ENCODE peak calls at places on chromosomes 6 and 20, in five cellular contexts. Z, F, A, Y and N are unnamed samples.

GRCh38 chr6:134707342-134707982 is 242.4 kb downstream of the ALDH8A1 start:
- DNase-seq in Z (no peak), F (no peak), A (peak), Y (no peak), N (no peak)

GRCh38 chr6:31710490-31711219 is 4.0 kb downstream of the LY6G6F start:
- DNase-seq in Z (no peak), F (no peak), A (no peak), Y (no peak), N (no peak)

GRCh38 chr6:128538763-128539162 is 18.4 kb upstream of the PTPRK start:
- DNase-seq in Z (no peak), F (no peak), A (no peak), Y (no peak), N (peak)

GRCh38 chr20:25277051-25277801 is 29.3 kb downstream of the PYGB start:
- DNase-seq in Z (no peak), F (no peak), A (no peak), Y (no peak), N (no peak)

GRCh38 chr6:41680182-41680965 is 42.1 kb downstream of the MDFI start:
- DNase-seq in Z (no peak), F (no peak), A (no peak), Y (no peak), N (no peak)

GRCh38 chr6:170043150-170043819 is 247.6 kb downstream of the DLL1 start:
- DNase-seq in Z (no peak), F (no peak), A (no peak), Y (no peak), N (no peak)

GRCh38 chr6:142946181-142946923 is 1.4 kb upstream of the HIVEP2 start:
- DNase-seq in Z (peak), F (peak), A (peak), Y (peak), N (peak)

GRCh38 chr6:40541556-40542174 is 45.5 kb downstream of the LRFN2 start:
- DNase-seq in Z (no peak), F (no peak), A (no peak), Y (no peak), N (no peak)

GRCh38 chr6:42996513-42996912 is 12.1 kb downstream of the PPP2R5D start:
- DNase-seq in Z (no peak), F (no peak), A (peak), Y (no peak), N (no peak)

GRCh38 chr6:128569737-128570438 is 49.5 kb upstream of the PTPRK start:
- DNase-seq in Z (no peak), F (peak), A (peak), Y (no peak), N (peak)

GRCh38 chr6:71349976-71350615 is 61.5 kb downstream of the OGFRL1 start:
- DNase-seq in Z (no peak), F (no peak), A (no peak), Y (no peak), N (peak)

GRCh38 chr6:163419413-163420314 is 5.1 kb downstream of the QKI start:
- DNase-seq in Z (no peak), F (no peak), A (no peak), Y (no peak), N (no peak)

GRCh38 chr6:37145443-37145842 is 24.5 kb upstream of the PIM1 start:
- DNase-seq in Z (no peak), F (no peak), A (no peak), Y (no peak), N (no peak)

GRCh38 chr6:107644513-107644912 is 154.6 kb downstream of the SOBP start:
- DNase-seq in Z (no peak), F (no peak), A (no peak), Y (no peak), N (no peak)

GRCh38 chr6:3407840-3408239 is 49.0 kb downstream of the SLC22A23 start:
- DNase-seq in Z (no peak), F (no peak), A (no peak), Y (no peak), N (no peak)

GRCh38 chr6:159311618-159312017 is 142.4 kb downstream of the FNDC1 start:
- DNase-seq in Z (no peak), F (no peak), A (no peak), Y (no peak), N (no peak)

GRCh38 chr6:52391599-52391998 is 28.5 kb upstream of the EFHC1 start:
- DNase-seq in Z (no peak), F (no peak), A (no peak), Y (no peak), N (no peak)

GRCh38 chr6:139219271-139219729 is 72.5 kb downstream of the TXLNB start:
- DNase-seq in Z (peak), F (peak), A (peak), Y (peak), N (peak)